ENCODE peak calls at places on chromosomes 2 and 18, in eight cellular contexts. T is AG04450, O is fibroblast of villous mesenchyme, F is kidney, P is body of pancreas, D is bronchial epithelial cell, E is fibroblast of the aortic adventitia, U is sigmoid colon. H is an unnamed sample.

GRCh38 chr2:119700866-119701265 is 21.9 kb downstream of the TMEM177 start:
- DNase-seq in O (no peak), E (no peak), U (peak; percentile 19), D (no peak), P (no peak), F (no peak), T (no peak), H (no peak)

GRCh38 chr18:57959278-57959677 is 84.7 kb upstream of the NEDD4L start:
- DNase-seq in D (peak; percentile 83), P (peak; percentile 46), T (peak; percentile 1), F (no peak), O (peak; percentile 31), U (no peak), E (peak; percentile 36), H (no peak)

GRCh38 chr2:237644059-237644703 is 16.8 kb downstream of the LRRFIP1 start:
- DNase-seq in P (no peak), F (no peak), E (no peak), U (no peak), O (no peak), T (no peak), D (no peak), H (no peak)

GRCh38 chr2:43051316-43051715 is 175.1 kb downstream of the ZFP36L2 start:
- DNase-seq in U (peak; percentile 37), O (peak; percentile 73), P (no peak), F (no peak), D (peak; percentile 95), E (peak; percentile 83), T (no peak), H (no peak)

GRCh38 chr2:55138546-55139288 is 88.5 kb upstream of the RTN4 start:
- DNase-seq in O (no peak), D (no peak), F (no peak), P (no peak), T (no peak), E (no peak), U (no peak), H (no peak)

GRCh38 chr2:43818761-43819160 is 19.9 kb downstream of the ABCG5 start:
- DNase-seq in T (no peak), D (peak; percentile 40), U (no peak), O (peak; percentile 54), E (peak; percentile 62), F (no peak), P (peak; percentile 23), H (no peak)

GRCh38 chr2:71607490-71607889 is 154.1 kb downstream of the DYSF start:
- DNase-seq in F (peak; percentile 32), P (peak; percentile 3), O (no peak), D (no peak), E (no peak), T (no peak), U (peak; percentile 39), H (no peak)

GRCh38 chr2:225070811-225071210 is 28.5 kb upstream of the DOCK10 start:
- DNase-seq in D (no peak), T (no peak), U (no peak), E (no peak), O (no peak), F (no peak), P (no peak), H (no peak)

GRCh38 chr2:55862673-55863390 is 60.8 kb downstream of the EFEMP1 start:
- DNase-seq in F (no peak), T (peak; percentile 99), D (peak; percentile 100), O (peak; percentile 100), U (peak; percentile 74), E (peak; percentile 100), P (no peak), H (peak; percentile 100)

GRCh38 chr18:73431620-73432019 is 563.8 kb upstream of the NETO1 start:
- DNase-seq in E (no peak), U (no peak), P (no peak), O (no peak), T (no peak), F (no peak), D (no peak), H (no peak)

GRCh38 chr2:51344886-51345285 is 313.0 kb upstream of the NRXN1 start:
- DNase-seq in O (no peak), T (no peak), P (no peak), U (no peak), F (no peak), D (no peak), E (no peak), H (no peak)

GRCh38 chr2:232261776-232262175 is 116.8 kb upstream of the ALPP start:
- DNase-seq in E (no peak), T (no peak), U (peak; percentile 6), O (no peak), D (no peak), F (no peak), P (no peak), H (no peak)

GRCh38 chr18:45046226-45046625 is 365.5 kb downstream of the SETBP1 start:
- DNase-seq in F (no peak), P (no peak), O (no peak), T (no peak), D (no peak), U (no peak), E (no peak), H (no peak)

GRCh38 chr2:48306409-48307284 is 223.3 kb upstream of the STON1 start:
- DNase-seq in P (no peak), D (peak; percentile 80), E (peak; percentile 94), U (no peak), F (no peak), O (peak; percentile 74), T (no peak), H (no peak)

GRCh38 chr2:157246212-157247067 is 11.1 kb upstream of the GALNT5 start:
- DNase-seq in F (no peak), D (peak; percentile 99), P (no peak), E (peak; percentile 93), U (no peak), O (peak; percentile 42), T (peak; percentile 73), H (peak; percentile 84)

GRCh38 chr2:108585446-108585845 is 51.2 kb downstream of the LIMS1 start:
- DNase-seq in E (peak; percentile 72), U (no peak), F (no peak), O (peak; percentile 95), D (no peak), P (no peak), T (no peak), H (no peak)

GRCh38 chr2:168210216-168210897 is 37.0 kb downstream of the STK39 start:
- DNase-seq in P (no peak), U (no peak), E (no peak), D (peak; percentile 38), F (no peak), O (peak; percentile 49), T (no peak), H (no peak)

GRCh38 chr18:44599409-44599808 is 81.3 kb upstream of the SETBP1 start:
- DNase-seq in D (no peak), U (no peak), T (no peak), O (no peak), F (no peak), P (peak; percentile 15), E (peak; percentile 79), H (no peak)

GRCh38 chr2:120769787-120770120 is 34.1 kb downstream of the GLI2 start:
- DNase-seq in T (no peak), O (no peak), E (no peak), U (no peak), D (no peak), P (no peak), F (peak; percentile 14), H (no peak)

GRCh38 chr2:57296795-57297517 is 749.6 kb upstream of the VRK2 start:
- DNase-seq in T (no peak), O (no peak), P (no peak), D (peak; percentile 15), F (no peak), U (no peak), E (peak; percentile 28), H (no peak)

GRCh38 chr2:66435963-66436362 is 1.0 kb downstream of the MEIS1 start:
- DNase-seq in O (no peak), U (no peak), T (no peak), P (no peak), F (no peak), E (no peak), D (peak; percentile 9), H (no peak)
- H3K4me3 ChIP-seq in O (peak overlapping the region; percentile 85), U (peak overlapping the region; percentile 62), T (peak overlapping the region; percentile 91), P (peak overlapping the region; percentile 72), F (peak overlapping the region; percentile 97), E (peak overlapping the region; percentile 93), D (peak overlapping the region; percentile 86), H (peak overlapping the region; percentile 85)

DNA sequence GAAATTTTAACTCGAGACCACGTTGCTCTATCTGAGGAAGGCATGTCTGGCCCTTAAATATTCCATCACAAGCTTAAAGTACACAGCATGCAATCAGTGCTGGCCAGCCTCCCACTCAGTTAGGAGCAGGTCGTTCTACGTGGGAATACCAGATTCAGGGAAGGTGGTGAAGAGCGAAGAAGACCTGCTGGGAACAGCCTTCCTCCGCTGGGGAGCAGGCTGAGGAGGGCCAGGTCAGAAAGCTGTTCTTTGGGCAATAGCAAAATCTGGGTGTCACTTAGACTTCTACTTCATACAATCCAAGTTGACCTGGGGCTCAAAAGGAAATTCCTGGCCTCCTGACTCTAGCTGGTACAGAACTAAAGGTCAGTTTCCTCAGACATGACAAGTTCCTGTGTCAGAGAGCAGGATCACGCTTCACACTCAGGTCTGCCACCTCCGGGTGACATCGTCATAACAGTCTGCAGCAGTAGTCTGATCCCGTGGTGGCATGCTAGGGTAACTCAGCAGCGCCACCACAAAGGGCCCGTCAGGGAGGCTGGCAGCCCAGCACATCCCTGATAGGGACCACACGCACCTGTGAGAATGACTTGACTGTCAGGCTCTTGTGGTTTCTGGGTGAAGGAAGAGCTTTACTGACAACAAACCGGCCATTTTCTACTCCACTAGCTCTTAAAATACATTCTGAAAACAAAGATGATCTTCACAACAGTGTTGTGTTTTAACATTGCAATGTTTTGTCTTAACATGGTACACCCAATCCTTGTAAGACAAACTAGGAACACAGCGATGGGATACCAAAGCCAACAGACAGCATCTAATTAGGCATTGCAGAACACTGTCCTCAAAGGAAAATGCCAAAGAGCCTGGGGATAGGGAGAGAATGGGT is 35.2 kb upstream of the NAPG start:
- DNase-seq in D (no peak), T (no peak), O (no peak), U (no peak), F (no peak), P (peak; percentile 34), E (no peak), H (no peak)
- TF ChIP-seq CTCF in D (no peak), T (no peak), O (no peak), U (no peak), F (no peak), P (peak; percentile 24), E (no peak), H (no peak)

DNA sequence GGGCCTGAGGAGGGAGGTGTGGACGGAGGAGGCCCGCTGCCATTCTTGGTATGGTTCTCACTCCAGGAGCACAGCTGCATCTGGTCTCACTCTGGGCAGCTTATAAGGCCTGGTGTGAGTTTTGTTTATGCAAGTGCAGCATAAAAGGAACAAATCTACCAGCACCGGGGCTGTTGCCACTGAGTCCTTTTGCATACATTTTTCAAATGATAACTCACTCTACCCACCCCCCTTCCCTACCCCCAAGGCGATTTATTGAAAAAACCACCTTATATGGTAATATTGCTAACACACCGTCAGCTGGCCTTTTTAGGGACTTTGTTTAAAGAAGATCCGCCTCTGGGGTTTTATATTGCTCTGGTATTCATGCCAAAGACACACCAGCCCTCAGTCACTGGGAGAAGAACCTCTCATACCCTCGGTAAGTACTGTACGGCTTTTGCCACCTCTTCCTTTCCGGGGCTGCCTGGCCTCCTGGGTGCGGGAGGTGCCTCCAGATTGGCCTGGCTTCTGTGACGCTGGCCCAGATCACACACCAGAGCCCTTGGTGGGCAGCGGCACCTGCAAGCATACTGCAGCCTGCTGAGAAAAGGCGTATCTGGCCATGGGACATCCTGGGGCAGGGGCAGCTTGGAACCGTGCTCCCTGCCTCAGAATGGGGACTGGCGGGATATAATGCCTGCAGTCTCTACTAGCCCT is at the start of gene ACTG2:
- DNase-seq in T (peak; percentile 84), O (peak; percentile 75), P (no peak), F (no peak), D (no peak), U (peak; percentile 94), E (no peak), H (no peak)
- H3K4me3 ChIP-seq in T (peak within 1 kb of the TSS; percentile 70), O (peak within 1 kb of the TSS; percentile 45), P (no peak within 1 kb of the TSS), F (no peak within 1 kb of the TSS), D (no peak within 1 kb of the TSS), U (peak within 1 kb of the TSS; percentile 75), E (no peak within 1 kb of the TSS), H (no peak within 1 kb of the TSS)

GRCh38 chr18:48949606-48950535 is 894 bp downstream of the SMAD7 start:
- DNase-seq in F (peak; percentile 82), T (no peak), O (peak; percentile 55), E (no peak), P (peak; percentile 47), D (no peak), U (no peak), H (no peak)
- TF ChIP-seq CTCF in F (no peak), T (peak; percentile 3), O (no peak), E (peak; percentile 1), P (no peak), D (peak; percentile 35), U (no peak), H (no peak)

H was measured in BJ.